ENCODE peak calls at places on chromosome 16, in five cellular contexts. E is K562, G is fibroblast of lung, Z is AG04450, Y is heart left ventricle. V is an unnamed sample. For H3K27me3, the result is how much of the 10 kb centered on the place peaks cover.

GRCh38 chr16:66287916-66288315 is 78.6 kb upstream of the CDH5 start:
- DNase-seq in Z (no peak), E (no peak), Y (no peak), G (no peak), V (no peak)

GRCh38 chr16:82192665-82193064 is 22.6 kb upstream of the MPHOSPH6 start:
- DNase-seq in Z (peak), E (no peak), G (peak), Y (no peak), V (peak)

GRCh38 chr16:84648595-84649510 is 542 bp downstream of the KLHL36 start:
- DNase-seq in G (peak), Z (no peak), E (peak), Y (peak), V (peak)

GRCh38 chr16:88601313-88602036 is 31.3 kb downstream of the ZC3H18 start:
- DNase-seq in Y (no peak), G (no peak), E (no peak), Z (no peak), V (no peak)

GRCh38 chr16:52363082-52363481 is 183.9 kb downstream of the TOX3 start:
- DNase-seq in G (no peak), Z (no peak), E (no peak), Y (no peak), V (no peak)

GRCh38 chr16:77938913-77939312 is 83.4 kb upstream of the CLEC3A start:
- DNase-seq in G (no peak), E (no peak), Y (no peak), Z (no peak), V (no peak)

GRCh38 chr16:49024016-49024415 is 257.6 kb downstream of the CBLN1 start:
- DNase-seq in Y (no peak), Z (no peak), G (no peak), E (no peak), V (no peak)

GRCh38 chr16:66324785-66325184 is 41.7 kb upstream of the CDH5 start:
- DNase-seq in Y (no peak), E (peak), Z (no peak), G (no peak), V (peak)

GRCh38 chr16:57893559-57894389 is 77.2 kb downstream of the CNGB1 start:
- DNase-seq in G (peak), E (no peak), Y (no peak), Z (peak), V (peak)

GRCh38 chr16:70708381-70709253 is 22.8 kb upstream of the MTSS2 start:
- DNase-seq in Y (no peak), G (no peak), Z (no peak), E (no peak), V (no peak)

GRCh38 chr16:89120921-89121351 is 27.3 kb downstream of the ACSF3 start:
- DNase-seq in E (no peak), Y (no peak), Z (no peak), G (no peak), V (no peak)

GRCh38 chr16:84862804-84863484 is 43.2 kb downstream of the CRISPLD2 start:
- DNase-seq in Z (no peak), E (no peak), Y (no peak), G (no peak), V (peak)

GRCh38 chr16:81650982-81651562 is 128.0 kb upstream of the PLCG2 start:
- DNase-seq in Y (peak), E (peak), G (peak), Z (no peak), V (peak)

GRCh38 chr16:626787-627457 is 3.9 kb upstream of the WFIKKN1 start:
- DNase-seq in Y (no peak), G (peak), Z (peak), E (peak), V (peak)

GRCh38 chr16:67255553-67256030 is 6.8 kb downstream of the SLC9A5 start:
- DNase-seq in Z (no peak), G (no peak), E (no peak), Y (no peak), V (no peak)

GRCh38 chr16:81639348-81639747 is 139.7 kb upstream of the PLCG2 start:
- DNase-seq in G (no peak), Y (no peak), Z (no peak), E (no peak), V (no peak)

GRCh38 chr16:72270531-72270930 is 98.6 kb upstream of the PMFBP1 start:
- DNase-seq in E (no peak), Y (no peak), Z (no peak), G (no peak), V (no peak)

GRCh38 chr16:13036600-13036999 is 135.2 kb downstream of the SHISA9 start:
- DNase-seq in Y (no peak), E (peak), Z (no peak), G (peak), V (peak)

GRCh38 chr16:80788016-80788415 is 16.4 kb downstream of the CDYL2 start:
- DNase-seq in Z (no peak), E (no peak), Y (no peak), G (no peak), V (no peak)

GRCh38 chr16:79601092-79601977 is 798 bp upstream of the MAF start:
- DNase-seq in G (peak), E (no peak), Y (peak), Z (no peak), V (peak)

GRCh38 chr16:11583889-11584565 is 2.7 kb downstream of the LITAF start:
- DNase-seq in E (no peak), Z (no peak), Y (no peak), G (no peak), V (no peak)

GRCh38 chr16:19106625-19107020 is 7.1 kb upstream of the ITPRIPL2 start:
- DNase-seq in G (no peak), Z (no peak), E (no peak), Y (no peak), V (no peak)

GRCh38 chr16:21302898-21303528 is 24.9 kb upstream of the CRYM start:
- DNase-seq in Z (peak), G (peak), E (peak), Y (no peak), V (no peak)

GRCh38 chr16:75029854-75030253 is 31.0 kb downstream of the ZNRF1 start:
- DNase-seq in Z (peak), Y (no peak), G (peak), E (no peak), V (no peak)

GRCh38 chr16:46974352-46974751 is 878 bp upstream of the DNAJA2 start:
- DNase-seq in Z (no peak), E (peak), G (peak), Y (no peak), V (no peak)

GRCh38 chr16:12716658-12717057 is 87.0 kb downstream of the CPPED1 start:
- DNase-seq in G (no peak), Z (no peak), Y (no peak), E (no peak), V (no peak)

GRCh38 chr16:64092284-64092683 is 1029.6 kb downstream of the CDH11 start:
- DNase-seq in Y (no peak), Z (peak), G (peak), E (no peak), V (peak)

GRCh38 chr16:75928295-75928694 is 202.0 kb upstream of the CPHXL start:
- DNase-seq in E (no peak), Z (no peak), Y (no peak), G (peak), V (no peak)

GRCh38 chr16:4370570-4371480 is 823 bp upstream of the VASN start:
- DNase-seq in Y (peak), G (peak), E (peak), Z (peak), V (peak)

GRCh38 chr16:67719778-67720144 is 645 bp upstream of the GFOD2 start:
- DNase-seq in E (peak), G (peak), Y (peak), Z (peak), V (peak)

GRCh38 chr16:4790261-4790660 is 2.1 kb upstream of the SEPTIN12 start:
- DNase-seq in Z (no peak), G (no peak), Y (no peak), E (no peak), V (no peak)

GRCh38 chr16:27564226-27564625 is 14.3 kb downstream of the KATNIP start:
- DNase-seq in E (no peak), Y (no peak), Z (no peak), G (no peak), V (no peak)

GRCh38 chr16:3804426-3805016 is 76.0 kb downstream of the CREBBP start:
- DNase-seq in Z (no peak), E (peak), Y (no peak), G (no peak), V (no peak)

GRCh38 chr16:75456971-75457370 is 7.5 kb downstream of the TMEM170A start:
- DNase-seq in G (no peak), E (no peak), Y (no peak), Z (no peak), V (no peak)

GRCh38 chr16:84774810-84775209 is 45.0 kb upstream of the CRISPLD2 start:
- DNase-seq in G (peak), Z (peak), Y (no peak), E (no peak), V (peak)

GRCh38 chr16:64121473-64121872 is 1000.4 kb downstream of the CDH11 start:
- DNase-seq in Z (peak), E (no peak), Y (no peak), G (peak), V (peak)

GRCh38 chr16:57616241-57616640 is 12.2 kb upstream of the ADGRG1 start:
- DNase-seq in Y (no peak), Z (no peak), G (no peak), E (no peak), V (no peak)

GRCh38 chr16:15971435-15971805 is 22.0 kb downstream of the ABCC1 start:
- DNase-seq in G (no peak), Y (no peak), E (no peak), Z (no peak), V (no peak)
- H3K27ac ChIP-seq in G (no peak), Y (no peak), E (no peak), Z (peak), V (no peak)

DNA sequence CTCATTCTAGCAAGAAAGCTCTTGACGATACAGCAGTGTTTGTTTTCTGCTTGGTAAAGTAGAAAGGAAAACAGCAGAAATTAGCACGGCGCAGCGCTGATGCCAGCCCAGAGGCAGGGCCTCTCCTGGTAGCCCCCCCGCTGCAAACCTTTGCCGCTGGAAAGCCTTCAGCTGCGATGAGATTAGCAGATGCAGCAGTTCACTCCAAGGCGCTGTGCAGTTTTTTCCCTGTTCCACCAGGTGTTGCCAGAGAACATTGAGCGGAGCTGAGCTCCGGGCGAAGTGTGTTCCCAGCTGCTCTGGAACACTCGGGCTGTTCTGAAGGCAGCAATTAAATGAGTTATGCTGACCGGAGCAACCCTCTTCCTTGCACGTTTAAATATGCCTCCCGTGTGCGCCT is 72.5 kb downstream of the RBFOX1 start:
- DNase-seq in Y (peak), E (peak), G (no peak), Z (no peak), V (peak)
- TF ChIP-seq CTCF in Y (peak), E (peak), G (no peak), Z (no peak), V (no peak)

DNA sequence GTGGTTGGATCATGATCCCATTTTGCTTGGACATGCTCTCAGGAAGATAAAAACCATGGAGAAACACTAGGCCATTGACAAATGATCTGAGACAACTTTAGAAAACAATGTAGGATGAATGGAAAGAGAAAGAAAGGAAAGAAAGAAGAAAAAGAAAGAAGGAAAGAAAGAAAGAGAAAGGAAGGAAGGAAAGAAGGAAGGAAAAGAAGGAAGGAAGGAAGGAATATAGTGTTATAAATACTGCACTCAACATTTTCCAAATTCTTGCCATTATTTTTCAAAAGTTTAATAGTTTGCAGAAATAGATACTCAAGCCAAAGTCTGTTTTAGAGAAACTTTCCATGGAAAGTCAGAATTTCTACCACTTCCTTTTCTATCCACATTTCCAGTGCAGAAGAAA is 39.2 kb upstream of the CACNG3 start:
- DNase-seq in G (no peak), Z (no peak), Y (no peak), E (no peak), V (no peak)
- H3K27me3 ChIP-seq in G (under half), Z (under half), Y (under half), E (under half), V (under half)

GRCh38 chr16:2673066-2673999 is 9.0 kb upstream of the KCTD5 start:
- DNase-seq in Z (peak), G (peak), Y (peak), E (peak), V (peak)

GRCh38 chr16:2675714-2676113 is 6.6 kb upstream of the KCTD5 start:
- DNase-seq in G (peak), Z (no peak), Y (peak), E (no peak), V (no peak)

GRCh38 chr16:2671741-2672140 is 10.6 kb upstream of the KCTD5 start:
- DNase-seq in G (no peak), Y (no peak), E (no peak), Z (no peak), V (no peak)

DNA sequence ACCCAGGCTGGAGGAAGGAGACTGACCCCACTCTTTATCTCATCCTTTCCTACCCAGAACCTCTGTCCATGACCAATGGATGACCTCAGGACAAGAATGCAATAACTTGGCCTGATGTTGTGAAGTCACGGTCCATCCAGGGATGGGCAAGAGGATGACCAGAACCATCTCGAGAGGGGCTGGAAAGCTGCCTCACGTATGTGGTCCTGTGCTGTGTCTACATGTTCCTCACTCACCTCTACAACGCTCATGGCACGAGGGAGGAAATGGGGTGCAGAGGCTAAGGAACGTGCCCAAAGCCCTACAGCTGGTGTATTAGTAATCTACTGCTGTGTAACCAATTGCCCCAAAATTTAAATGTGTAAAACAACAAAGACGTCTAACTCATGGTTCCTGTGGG is 7.3 kb upstream of the KCTD5 start:
- DNase-seq in G (no peak), E (no peak), Y (no peak), Z (no peak), V (no peak)
- H3K27ac ChIP-seq in G (no peak), E (no peak), Y (no peak), Z (no peak), V (no peak)

GRCh38 chr16:54750249-54750648 is 180.4 kb upstream of the IRX5 start:
- DNase-seq in Y (no peak), G (no peak), E (no peak), Z (no peak), V (no peak)

GRCh38 chr16:54746596-54746995 is 184.1 kb upstream of the IRX5 start:
- DNase-seq in E (no peak), Y (no peak), G (no peak), Z (no peak), V (no peak)

GRCh38 chr16:54744998-54745397 is 185.7 kb upstream of the IRX5 start:
- DNase-seq in G (no peak), E (no peak), Z (no peak), Y (no peak), V (no peak)

GRCh38 chr16:54748611-54749190 is 182.0 kb upstream of the IRX5 start:
- DNase-seq in Z (no peak), E (no peak), G (no peak), Y (no peak), V (no peak)
- TF ChIP-seq CTCF in Z (no peak), E (no peak), G (no peak), Y (no peak), V (no peak)

DNA sequence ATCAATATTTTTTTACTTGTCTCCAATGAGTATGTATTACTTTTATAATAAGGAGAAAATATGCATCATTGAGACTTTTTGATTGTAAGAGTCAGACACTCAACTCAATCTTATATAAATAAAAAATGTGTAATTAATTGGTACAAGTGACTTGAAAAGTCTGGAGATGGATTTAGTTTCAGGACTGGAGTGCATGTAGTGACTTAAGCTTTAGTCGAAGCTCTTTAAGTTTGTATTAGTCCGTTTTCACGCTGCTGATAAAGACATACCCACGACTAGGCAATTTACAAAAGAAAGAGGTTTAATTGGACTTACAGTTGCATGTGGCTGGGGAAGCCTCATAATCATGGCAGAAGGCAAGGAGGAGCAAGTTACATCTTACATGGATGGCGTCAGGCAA is 60.7 kb upstream of the NKD1 start:
- DNase-seq in Z (no peak), E (no peak), G (no peak), Y (no peak), V (no peak)
- H3K27me3 ChIP-seq in Z (under half), E (under half), G (under half), Y (under half), V (under half)